ENCODE peak calls at places on chromosomes 1 and 21, in eight cellular contexts. M, W, E, P, N, F, C and A are unnamed samples.

GRCh38 chr1:5915587-5916571 is 76.3 kb downstream of the NPHP4 start:
- DNase-seq in M (peak; percentile 38), W (no peak), E (peak; percentile 58), P (peak; percentile 56), N (peak; percentile 73), F (peak; percentile 78), C (no peak), A (no peak)

GRCh38 chr1:222028151-222028550 is 286.3 kb upstream of the DUSP10 start:
- DNase-seq in M (no peak), W (no peak), E (no peak), P (no peak), N (no peak), F (no peak), C (no peak), A (no peak)

GRCh38 chr1:193143285-193143684 is 21.5 kb downstream of the CDC73 start:
- DNase-seq in M (no peak), W (no peak), E (no peak), P (no peak), N (peak; percentile 47), F (no peak), C (no peak), A (no peak)

GRCh38 chr1:54885863-54886723 is 902 bp downstream of the DHCR24 start:
- DNase-seq in M (no peak), W (no peak), E (peak; percentile 77), P (no peak), N (peak; percentile 18), F (peak; percentile 73), C (no peak), A (peak; percentile 51)

GRCh38 chr21:35138665-35139381 is 89.7 kb upstream of the RUNX1 start:
- DNase-seq in M (no peak), W (no peak), E (peak; percentile 100), P (no peak), N (peak; percentile 92), F (no peak), C (no peak), A (no peak)

GRCh38 chr1:3305156-3305555 is 149.3 kb upstream of the ARHGEF16 start:
- DNase-seq in M (no peak), W (no peak), E (no peak), P (no peak), N (no peak), F (no peak), C (no peak), A (no peak)

GRCh38 chr1:7491089-7491817 is 279.8 kb upstream of the VAMP3 start:
- DNase-seq in M (no peak), W (no peak), E (no peak), P (peak; percentile 47), N (peak; percentile 24), F (no peak), C (peak; percentile 31), A (no peak)

GRCh38 chr1:7265771-7266371 is 480.6 kb downstream of the CAMTA1 start:
- DNase-seq in M (no peak), W (no peak), E (peak; percentile 98), P (no peak), N (peak; percentile 85), F (no peak), C (peak; percentile 47), A (peak; percentile 85)

GRCh38 chr1:174785506-174785905 is 214.2 kb upstream of the CACYBP start:
- DNase-seq in M (no peak), W (no peak), E (no peak), P (no peak), N (no peak), F (no peak), C (no peak), A (no peak)

GRCh38 chr21:41809891-41810596 is 43.2 kb upstream of the RIPK4 start:
- DNase-seq in M (no peak), W (no peak), E (no peak), P (no peak), N (no peak), F (peak; percentile 39), C (no peak), A (no peak)

GRCh38 chr1:19484793-19485361 is 462 bp downstream of the CAPZB start:
- DNase-seq in M (no peak), W (peak; percentile 80), E (no peak), P (no peak), N (no peak), F (no peak), C (no peak), A (no peak)

GRCh38 chr21:34915364-34915834 is 133.7 kb downstream of the RUNX1 start:
- DNase-seq in M (no peak), W (no peak), E (no peak), P (no peak), N (peak; percentile 61), F (no peak), C (peak; percentile 89), A (no peak)

GRCh38 chr1:226223786-226224244 is 351 bp downstream of the MIXL1 start:
- DNase-seq in M (no peak), W (no peak), E (no peak), P (no peak), N (no peak), F (no peak), C (no peak), A (peak; percentile 66)

GRCh38 chr1:194818674-194819073 is 1632.3 kb upstream of the B3GALT2 start:
- DNase-seq in M (no peak), W (no peak), E (no peak), P (no peak), N (no peak), F (no peak), C (no peak), A (no peak)

GRCh38 chr1:60090662-60091061 is 17.1 kb upstream of the C1orf87 start:
- DNase-seq in M (no peak), W (no peak), E (no peak), P (no peak), N (no peak), F (no peak), C (no peak), A (no peak)

GRCh38 chr21:34261841-34262832 is 101.7 kb upstream of the KCNE2 start:
- DNase-seq in M (no peak), W (no peak), E (no peak), P (no peak), N (no peak), F (no peak), C (no peak), A (no peak)

GRCh38 chr21:35026617-35027557 is 22.2 kb downstream of the RUNX1 start:
- DNase-seq in M (peak; percentile 71), W (peak; percentile 87), E (no peak), P (no peak), N (peak; percentile 49), F (peak; percentile 66), C (no peak), A (no peak)

GRCh38 chr1:155893389-155894142 is 17.6 kb downstream of the RIT1 start:
- DNase-seq in M (no peak), W (no peak), E (peak; percentile 75), P (no peak), N (peak; percentile 97), F (no peak), C (peak; percentile 71), A (no peak)

GRCh38 chr1:228344631-228345072 is 62.0 kb downstream of the TRIM11 start:
- DNase-seq in M (peak; percentile 43), W (peak; percentile 62), E (peak; percentile 5), P (no peak), N (no peak), F (no peak), C (no peak), A (peak; percentile 29)

GRCh38 chr1:29474274-29474824 is 238.0 kb downstream of the PTPRU start:
- DNase-seq in M (no peak), W (peak; percentile 7), E (no peak), P (no peak), N (no peak), F (peak; percentile 20), C (no peak), A (no peak)

GRCh38 chr1:87644500-87645245 is 316.0 kb downstream of the LMO4 start:
- DNase-seq in M (no peak), W (no peak), E (peak; percentile 58), P (no peak), N (peak; percentile 62), F (no peak), C (peak; percentile 51), A (no peak)

GRCh38 chr1:165367375-165367993 is 11.0 kb upstream of the LMX1A start:
- DNase-seq in M (peak; percentile 84), W (peak; percentile 88), E (peak; percentile 37), P (peak; percentile 78), N (peak; percentile 76), F (peak; percentile 90), C (no peak), A (peak; percentile 84)

GRCh38 chr1:21897844-21898243 is 39.3 kb downstream of the HSPG2 start:
- DNase-seq in M (no peak), W (no peak), E (no peak), P (no peak), N (no peak), F (no peak), C (no peak), A (no peak)

GRCh38 chr1:184060316-184060715 is 8.8 kb downstream of the TSEN15 start:
- DNase-seq in M (no peak), W (no peak), E (no peak), P (no peak), N (peak; percentile 57), F (no peak), C (no peak), A (no peak)
- H3K4me3 ChIP-seq in M (no peak overlapping the region), W (no peak overlapping the region), E (no peak overlapping the region), P (no peak overlapping the region), N (no peak overlapping the region), F (no peak overlapping the region), C (no peak overlapping the region), A (no peak overlapping the region)

DNA sequence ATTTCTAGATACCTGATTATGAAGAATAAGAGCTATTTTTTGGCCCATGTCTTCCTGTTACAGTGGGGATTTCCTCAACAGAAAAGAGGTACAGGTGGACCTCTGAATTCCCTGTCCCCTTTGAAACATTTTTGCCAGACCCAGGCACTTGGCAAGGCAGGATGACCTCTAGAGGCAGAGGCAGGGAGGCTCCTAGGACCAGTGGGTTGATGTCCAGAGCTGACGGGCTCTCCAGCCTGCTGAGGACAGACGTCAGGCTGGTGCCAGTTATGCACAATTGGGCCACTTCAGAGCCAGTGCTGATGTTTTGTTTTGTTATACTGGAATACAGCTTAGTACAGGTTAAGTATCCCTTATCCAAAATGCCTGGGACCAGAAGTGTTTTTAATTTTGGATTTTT is 18.5 kb upstream of the A3GALT2 start:
- DNase-seq in M (peak; percentile 86), W (no peak), E (no peak), P (no peak), N (peak; percentile 64), F (no peak), C (no peak), A (no peak)
- H3K4me3 ChIP-seq in M (peak overlapping the region; percentile 38), W (no peak overlapping the region), E (no peak overlapping the region), P (no peak overlapping the region), N (no peak overlapping the region), F (no peak overlapping the region), C (no peak overlapping the region), A (no peak overlapping the region)

GRCh38 chr1:202809597-202810159 is 1.1 kb upstream of the PCAT6 start:
- DNase-seq in M (no peak), W (no peak), E (no peak), P (no peak), N (no peak), F (no peak), C (no peak), A (no peak)
- H3K4me3 ChIP-seq in M (peak overlapping the region; percentile 84), W (no peak overlapping the region), E (peak overlapping the region; percentile 58), P (no peak overlapping the region), N (no peak overlapping the region), F (peak overlapping the region; percentile 66), C (no peak overlapping the region), A (no peak overlapping the region)

DNA sequence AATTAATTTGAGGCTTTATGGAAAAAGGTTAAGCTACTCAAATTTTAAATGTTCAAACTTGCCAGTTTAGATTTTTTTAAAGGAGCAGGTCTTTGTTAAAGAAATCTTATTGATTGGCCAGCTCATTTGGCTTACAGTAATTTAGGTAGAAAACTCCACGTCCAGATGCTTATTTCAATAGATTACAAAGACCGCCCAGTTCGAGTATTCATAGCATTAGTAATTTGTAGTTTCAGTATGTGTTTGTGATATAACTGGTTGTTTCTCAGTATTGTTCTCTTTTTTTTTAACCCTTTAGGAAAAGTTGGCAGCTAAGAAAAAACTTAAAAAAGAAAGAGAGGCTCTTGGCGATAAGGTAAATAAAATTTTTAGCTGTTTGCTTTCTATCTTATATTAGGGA is 1.6 kb downstream of the RPF1 start:
- DNase-seq in M (no peak), W (no peak), E (no peak), P (no peak), N (no peak), F (no peak), C (no peak), A (no peak)
- H3K4me3 ChIP-seq in M (peak overlapping the region; percentile 70), W (no peak overlapping the region), E (peak overlapping the region; percentile 74), P (peak overlapping the region; percentile 92), N (peak overlapping the region; percentile 80), F (no peak overlapping the region), C (no peak overlapping the region), A (no peak overlapping the region)